ENCODE peak calls at places on chromosomes 13 and 19, in four cellular contexts. P is ovary, O is tibial artery, Z is heart right ventricle. F is an unnamed sample.

GRCh38 chr19:12865746-12866415 is 15.4 kb downstream of the DNASE2 start:
- DNase-seq in P (no peak), O (no peak), Z (no peak), F (no peak)

GRCh38 chr19:53583181-53583580 is 45.2 kb downstream of the ZNF331 start:
- DNase-seq in P (no peak), O (no peak), Z (no peak), F (no peak)

GRCh38 chr13:101398191-101398590 is 18.1 kb downstream of the NALCN start:
- DNase-seq in P (no peak), O (no peak), Z (no peak), F (no peak)

GRCh38 chr13:82206241-82206640 is 1676.0 kb downstream of the SLITRK1 start:
- DNase-seq in P (peak), O (no peak), Z (no peak), F (no peak)

GRCh38 chr13:102659168-102659713 is 35.6 kb downstream of the METTL21C start:
- DNase-seq in P (no peak), O (no peak), Z (no peak), F (no peak)

GRCh38 chr19:9917322-9917721 is 19.0 kb downstream of the OLFM2 start:
- DNase-seq in P (no peak), O (no peak), Z (no peak), F (no peak)

GRCh38 chr19:16465239-16465638 is 6.5 kb downstream of the EPS15L1 start:
- DNase-seq in P (no peak), O (no peak), Z (no peak), F (no peak)

GRCh38 chr13:94662274-94662945 is 49.9 kb downstream of the SOX21 start:
- DNase-seq in P (no peak), O (no peak), Z (no peak), F (no peak)

GRCh38 chr19:45154064-45154827 is 6.5 kb downstream of the NKPD1 start:
- DNase-seq in P (no peak), O (no peak), Z (no peak), F (no peak)

GRCh38 chr19:3457531-3458228 is 22.6 kb downstream of the SMIM24 start:
- DNase-seq in P (no peak), O (peak), Z (no peak), F (no peak)

GRCh38 chr13:23378009-23378632 is 55.4 kb downstream of the SACS start:
- DNase-seq in P (no peak), O (peak), Z (no peak), F (peak)

GRCh38 chr13:23380534-23380933 is 53.0 kb downstream of the SACS start:
- DNase-seq in P (no peak), O (no peak), Z (no peak), F (no peak)

GRCh38 chr13:23377603-23378002 is 55.9 kb downstream of the SACS start:
- DNase-seq in P (no peak), O (no peak), Z (no peak), F (no peak)

GRCh38 chr13:23372264-23372905 is 61.1 kb downstream of the SACS start:
- DNase-seq in P (no peak), O (no peak), Z (no peak), F (no peak)

GRCh38 chr13:23375007-23375971 is 58.2 kb downstream of the SACS start:
- DNase-seq in P (peak), O (peak), Z (peak), F (peak)
- H3K27ac ChIP-seq in P (peak), O (peak), Z (peak), F (peak)

DNA sequence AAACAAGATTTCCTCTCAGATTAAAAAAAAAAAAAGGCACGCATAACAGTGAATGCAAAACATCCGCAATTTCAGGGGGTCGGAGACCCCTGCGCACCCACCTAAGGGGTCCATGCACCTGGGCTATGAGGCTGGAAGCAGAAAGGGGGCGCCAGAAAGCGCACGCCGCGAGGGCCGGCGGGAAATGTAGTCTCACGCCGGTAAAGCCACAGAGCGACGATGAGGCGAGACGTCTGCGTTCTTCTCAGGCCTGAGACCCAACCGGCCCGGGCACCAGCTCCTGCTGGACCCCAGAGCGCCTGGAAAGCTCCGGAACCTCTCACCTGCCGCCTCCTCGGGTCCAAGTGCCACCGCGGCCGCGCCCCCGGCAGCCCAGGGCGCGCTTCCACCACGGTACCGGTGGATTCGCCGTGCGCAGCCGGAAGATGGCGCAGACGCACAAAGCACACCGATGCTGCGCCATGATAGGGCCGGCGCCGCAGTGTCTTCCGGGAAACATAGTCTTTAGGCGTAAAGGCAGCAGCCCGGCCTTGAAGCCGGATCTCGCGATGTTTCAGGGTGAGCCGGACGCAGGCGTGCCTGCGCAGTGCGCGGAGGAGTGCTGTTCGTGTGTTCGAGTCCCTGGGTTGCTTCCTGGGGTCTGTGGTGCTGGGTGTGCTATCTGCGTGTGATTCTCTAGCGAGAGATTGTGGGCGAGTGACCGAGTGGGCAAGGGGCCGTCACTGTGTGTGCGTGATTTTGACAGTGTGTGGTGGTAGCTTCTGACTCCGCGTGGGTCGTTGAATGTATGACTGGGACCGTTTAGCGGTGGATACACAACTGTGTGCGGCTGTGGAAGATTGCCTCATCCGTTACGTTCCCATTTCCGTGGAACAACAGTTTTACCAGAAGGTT is at the start of gene ZNF582:
- DNase-seq in P (peak), O (peak), Z (peak), F (peak)
- TF ChIP-seq CTCF in P (peak), O (peak), Z (peak), F (peak)

GRCh38 chr13:47136659-47136975 is 239.8 kb upstream of the HTR2A start:
- DNase-seq in P (no peak), O (no peak), Z (no peak), F (no peak)
- H3K27ac ChIP-seq in P (no peak), O (no peak), Z (no peak), F (no peak)

GRCh38 chr19:19217110-19217509 is 5.4 kb downstream of the NCAN start:
- DNase-seq in P (no peak), O (no peak), Z (no peak), F (no peak)
- TF ChIP-seq CTCF in P (no peak), O (no peak), Z (no peak), F (no peak)

DNA sequence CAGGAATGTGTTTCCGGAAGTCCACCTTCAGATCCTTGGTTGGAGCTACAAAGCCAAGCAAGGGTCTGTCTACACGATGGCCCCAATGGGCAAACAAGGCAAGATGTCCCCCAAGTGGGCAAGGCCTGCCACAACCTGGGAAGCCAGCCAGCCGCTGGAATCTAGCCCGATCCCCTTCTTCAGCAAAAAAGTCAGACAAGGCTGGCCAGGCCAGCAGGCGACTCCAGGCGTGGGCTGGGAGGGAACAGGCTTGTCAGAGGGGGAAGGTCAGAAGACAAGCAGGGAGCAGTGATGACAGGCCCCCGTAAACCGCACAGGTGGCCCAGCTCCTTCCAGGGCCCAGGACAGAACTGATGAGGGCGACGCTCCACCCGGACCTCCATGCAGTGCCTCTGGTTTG is 69.7 kb upstream of the WASF3 start:
- DNase-seq in P (no peak), O (no peak), Z (no peak), F (no peak)
- H3K27ac ChIP-seq in P (no peak), O (no peak), Z (no peak), F (no peak)

GRCh38 chr19:30376272-30376671 is 4.1 kb downstream of the ZNF536 start:
- DNase-seq in P (no peak), O (peak), Z (no peak), F (no peak)
- TF ChIP-seq CTCF in P (no peak), O (no peak), Z (no peak), F (no peak)

GRCh38 chr13:32781906-32782305 is 195.7 kb downstream of the PDS5B start:
- DNase-seq in P (no peak), O (no peak), Z (no peak), F (no peak)
- H3K27ac ChIP-seq in P (no peak), O (no peak), Z (no peak), F (no peak)

GRCh38 chr19:39347332-39348227 is 5.4 kb downstream of the SAMD4B start:
- DNase-seq in P (no peak), O (no peak), Z (no peak), F (no peak)

GRCh38 chr19:39341720-39342604 is at the start of gene SAMD4B:
- DNase-seq in P (peak), O (peak), Z (peak), F (peak)

GRCh38 chr19:39349326-39349725 is 7.1 kb downstream of the SAMD4B start:
- DNase-seq in P (no peak), O (no peak), Z (no peak), F (no peak)

GRCh38 chr19:39342647-39343305 is 555 bp downstream of the SAMD4B start:
- DNase-seq in P (peak), O (no peak), Z (peak), F (no peak)

GRCh38 chr19:39345956-39346355 is 3.7 kb downstream of the SAMD4B start:
- DNase-seq in P (no peak), O (no peak), Z (no peak), F (no peak)
- TF ChIP-seq CTCF in P (no peak), O (no peak), Z (no peak), F (no peak)